ENCODE peak calls at places on chromosomes 12 and 14, in eight cellular contexts. One of them, this sample, is unnamed.

GRCh38 chr12:131711551-131712205 is 788 bp downstream of the SFSWAP start:
- DNase-seq in Peyer's patch: no peak
- DNase-seq in tibial nerve: no peak
- DNase-seq in GM13976: no peak
- DNase-seq in RWPE2: no peak
- DNase-seq in coronary artery: no peak
- DNase-seq in tibial artery: no peak
- DNase-seq in Caco-2: no peak
- DNase-seq in this sample: peak; percentile 17

GRCh38 chr14:104891121-104891551 is 26.1 kb downstream of the CEP170B start:
- DNase-seq in Peyer's patch: peak; percentile 43
- DNase-seq in tibial nerve: no peak
- DNase-seq in GM13976: no peak
- DNase-seq in RWPE2: no peak
- DNase-seq in coronary artery: no peak
- DNase-seq in tibial artery: peak; percentile 62
- DNase-seq in Caco-2: peak; percentile 30
- DNase-seq in this sample: no peak

GRCh38 chr12:6078378-6079083 is 45.9 kb downstream of the VWF start:
- DNase-seq in Peyer's patch: peak; percentile 8
- DNase-seq in tibial nerve: no peak
- DNase-seq in GM13976: peak; percentile 54
- DNase-seq in RWPE2: no peak
- DNase-seq in coronary artery: no peak
- DNase-seq in tibial artery: no peak
- DNase-seq in Caco-2: no peak
- DNase-seq in this sample: no peak

GRCh38 chr14:103736546-103737431 is 21.2 kb downstream of the ZFYVE21 start:
- DNase-seq in Peyer's patch: no peak
- DNase-seq in tibial nerve: peak; percentile 14
- DNase-seq in GM13976: no peak
- DNase-seq in RWPE2: peak; percentile 43
- DNase-seq in coronary artery: no peak
- DNase-seq in tibial artery: peak; percentile 84
- DNase-seq in Caco-2: no peak
- DNase-seq in this sample: no peak

GRCh38 chr12:125538800-125539199 is 473.6 kb downstream of the AACS start:
- DNase-seq in Peyer's patch: no peak
- DNase-seq in tibial nerve: no peak
- DNase-seq in GM13976: no peak
- DNase-seq in RWPE2: no peak
- DNase-seq in coronary artery: no peak
- DNase-seq in tibial artery: no peak
- DNase-seq in Caco-2: no peak
- DNase-seq in this sample: no peak

GRCh38 chr12:50620050-50620974 is 115.5 kb downstream of the DIP2B start:
- DNase-seq in Peyer's patch: no peak
- DNase-seq in tibial nerve: no peak
- DNase-seq in GM13976: no peak
- DNase-seq in RWPE2: peak; percentile 75
- DNase-seq in coronary artery: no peak
- DNase-seq in tibial artery: no peak
- DNase-seq in Caco-2: peak; percentile 54
- DNase-seq in this sample: no peak

GRCh38 chr12:111440152-111440551 is 34.4 kb downstream of the SH2B3 start:
- DNase-seq in Peyer's patch: no peak
- DNase-seq in tibial nerve: no peak
- DNase-seq in GM13976: no peak
- DNase-seq in RWPE2: no peak
- DNase-seq in coronary artery: peak; percentile 62
- DNase-seq in tibial artery: peak; percentile 59
- DNase-seq in Caco-2: no peak
- DNase-seq in this sample: no peak

GRCh38 chr14:52253503-52253902 is 14.0 kb upstream of the PTGDR start:
- DNase-seq in Peyer's patch: no peak
- DNase-seq in tibial nerve: no peak
- DNase-seq in GM13976: no peak
- DNase-seq in RWPE2: no peak
- DNase-seq in coronary artery: no peak
- DNase-seq in tibial artery: no peak
- DNase-seq in Caco-2: no peak
- DNase-seq in this sample: no peak

GRCh38 chr14:97791906-97792305 is 994.7 kb downstream of the VRK1 start:
- DNase-seq in Peyer's patch: no peak
- DNase-seq in tibial nerve: no peak
- DNase-seq in GM13976: no peak
- DNase-seq in RWPE2: no peak
- DNase-seq in coronary artery: no peak
- DNase-seq in tibial artery: no peak
- DNase-seq in Caco-2: no peak
- DNase-seq in this sample: no peak

GRCh38 chr12:81221681-81222080 is 143.8 kb downstream of the ACSS3 start:
- DNase-seq in Peyer's patch: no peak
- DNase-seq in tibial nerve: no peak
- DNase-seq in GM13976: no peak
- DNase-seq in RWPE2: no peak
- DNase-seq in coronary artery: no peak
- DNase-seq in tibial artery: no peak
- DNase-seq in Caco-2: no peak
- DNase-seq in this sample: no peak

GRCh38 chr12:127785936-127786335 is 481.0 kb upstream of the TMEM132C start:
- DNase-seq in Peyer's patch: no peak
- DNase-seq in tibial nerve: no peak
- DNase-seq in GM13976: no peak
- DNase-seq in RWPE2: no peak
- DNase-seq in coronary artery: no peak
- DNase-seq in tibial artery: no peak
- DNase-seq in Caco-2: no peak
- DNase-seq in this sample: no peak

GRCh38 chr14:55398679-55399078 is 13.0 kb downstream of the ATG14 start:
- DNase-seq in Peyer's patch: no peak
- DNase-seq in tibial nerve: no peak
- DNase-seq in GM13976: no peak
- DNase-seq in RWPE2: peak; percentile 70
- DNase-seq in coronary artery: no peak
- DNase-seq in tibial artery: peak; percentile 72
- DNase-seq in Caco-2: no peak
- DNase-seq in this sample: no peak

GRCh38 chr12:51592034-51592705 is 1.1 kb downstream of the SCN8A start:
- DNase-seq in Peyer's patch: no peak
- DNase-seq in tibial nerve: no peak
- DNase-seq in GM13976: no peak
- DNase-seq in RWPE2: no peak
- DNase-seq in coronary artery: no peak
- DNase-seq in tibial artery: no peak
- DNase-seq in Caco-2: no peak
- DNase-seq in this sample: no peak

GRCh38 chr12:65663097-65663496 is 161.2 kb upstream of the HMGA2 start:
- DNase-seq in Peyer's patch: no peak
- DNase-seq in tibial nerve: no peak
- DNase-seq in GM13976: no peak
- DNase-seq in RWPE2: no peak
- DNase-seq in coronary artery: no peak
- DNase-seq in tibial artery: no peak
- DNase-seq in Caco-2: no peak
- DNase-seq in this sample: no peak

GRCh38 chr14:21894003-21894897 is 220.6 kb upstream of the OR4E1 start:
- DNase-seq in Peyer's patch: no peak
- DNase-seq in tibial nerve: no peak
- DNase-seq in GM13976: peak; percentile 6
- DNase-seq in RWPE2: no peak
- DNase-seq in coronary artery: no peak
- DNase-seq in tibial artery: no peak
- DNase-seq in Caco-2: no peak
- DNase-seq in this sample: peak; percentile 36

GRCh38 chr12:104154286-104154685 is 16.3 kb upstream of the NFYB start:
- DNase-seq in Peyer's patch: no peak
- DNase-seq in tibial nerve: no peak
- DNase-seq in GM13976: no peak
- DNase-seq in RWPE2: no peak
- DNase-seq in coronary artery: no peak
- DNase-seq in tibial artery: no peak
- DNase-seq in Caco-2: no peak
- DNase-seq in this sample: no peak

GRCh38 chr12:51821423-51822260 is 26.9 kb downstream of the FIGNL2 start:
- DNase-seq in Peyer's patch: no peak
- DNase-seq in tibial nerve: no peak
- DNase-seq in GM13976: no peak
- DNase-seq in RWPE2: no peak
- DNase-seq in coronary artery: no peak
- DNase-seq in tibial artery: no peak
- DNase-seq in Caco-2: no peak
- DNase-seq in this sample: no peak

GRCh38 chr14:31936100-31936499 is 141.0 kb upstream of the ARHGAP5 start:
- DNase-seq in Peyer's patch: peak; percentile 54
- DNase-seq in tibial nerve: no peak
- DNase-seq in GM13976: no peak
- DNase-seq in RWPE2: no peak
- DNase-seq in coronary artery: no peak
- DNase-seq in tibial artery: no peak
- DNase-seq in Caco-2: peak; percentile 69
- DNase-seq in this sample: peak; percentile 49

GRCh38 chr12:94851396-94852025 is 152.0 kb downstream of the NDUFA12 start:
- DNase-seq in Peyer's patch: no peak
- DNase-seq in tibial nerve: no peak
- DNase-seq in GM13976: no peak
- DNase-seq in RWPE2: no peak
- DNase-seq in coronary artery: no peak
- DNase-seq in tibial artery: no peak
- DNase-seq in Caco-2: no peak
- DNase-seq in this sample: no peak

GRCh38 chr12:109910969-109911348 is 10.9 kb downstream of the TCHP start:
- DNase-seq in Peyer's patch: peak; percentile 58
- DNase-seq in tibial nerve: no peak
- DNase-seq in GM13976: no peak
- DNase-seq in RWPE2: no peak
- DNase-seq in coronary artery: no peak
- DNase-seq in tibial artery: no peak
- DNase-seq in Caco-2: peak; percentile 64
- DNase-seq in this sample: peak; percentile 36

GRCh38 chr14:56844603-56845002 is 34.3 kb upstream of the OTX2 start:
- DNase-seq in Peyer's patch: no peak
- DNase-seq in tibial nerve: no peak
- DNase-seq in GM13976: no peak
- DNase-seq in RWPE2: no peak
- DNase-seq in coronary artery: no peak
- DNase-seq in tibial artery: no peak
- DNase-seq in Caco-2: no peak
- DNase-seq in this sample: no peak

GRCh38 chr12:56389215-56389850 is 26.7 kb upstream of the APOF start:
- DNase-seq in Peyer's patch: no peak
- DNase-seq in tibial nerve: no peak
- DNase-seq in GM13976: no peak
- DNase-seq in RWPE2: no peak
- DNase-seq in coronary artery: no peak
- DNase-seq in tibial artery: peak; percentile 12
- DNase-seq in Caco-2: no peak
- DNase-seq in this sample: no peak
- TF ChIP-seq CTCF in Peyer's patch: no peak
- TF ChIP-seq CTCF in tibial nerve: no peak
- TF ChIP-seq CTCF in GM13976: no peak
- TF ChIP-seq CTCF in RWPE2: no peak
- TF ChIP-seq CTCF in coronary artery: no peak
- TF ChIP-seq CTCF in tibial artery: no peak
- TF ChIP-seq CTCF in Caco-2: no peak
- TF ChIP-seq CTCF in this sample: no peak

DNA sequence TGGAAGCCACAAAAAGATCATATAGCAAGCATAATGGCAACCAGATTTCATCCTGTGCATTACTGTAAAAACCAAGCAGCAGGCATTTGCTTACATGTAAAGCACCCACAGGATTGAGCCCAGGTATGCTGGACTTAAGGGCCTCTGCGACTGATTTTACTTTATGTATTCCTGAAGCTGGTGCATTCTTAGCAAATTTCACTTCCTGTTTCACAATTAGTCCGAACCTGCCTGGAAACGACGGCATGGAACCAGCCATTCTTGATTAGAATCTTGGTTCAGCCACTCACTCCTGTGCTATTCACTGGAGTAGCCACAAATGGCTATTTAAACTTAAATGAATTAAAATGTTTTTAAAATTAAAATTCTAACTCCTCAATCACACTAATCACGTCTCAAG is 239.2 kb downstream of the NUAK1 start:
- DNase-seq in Peyer's patch: no peak
- DNase-seq in tibial nerve: no peak
- DNase-seq in GM13976: no peak
- DNase-seq in RWPE2: no peak
- DNase-seq in coronary artery: no peak
- DNase-seq in tibial artery: no peak
- DNase-seq in Caco-2: no peak
- DNase-seq in this sample: no peak
- TF ChIP-seq CTCF in Peyer's patch: no peak
- TF ChIP-seq CTCF in tibial nerve: no peak
- TF ChIP-seq CTCF in GM13976: no peak
- TF ChIP-seq CTCF in RWPE2: no peak
- TF ChIP-seq CTCF in coronary artery: no peak
- TF ChIP-seq CTCF in tibial artery: no peak
- TF ChIP-seq CTCF in Caco-2: no peak
- TF ChIP-seq CTCF in this sample: no peak

DNA sequence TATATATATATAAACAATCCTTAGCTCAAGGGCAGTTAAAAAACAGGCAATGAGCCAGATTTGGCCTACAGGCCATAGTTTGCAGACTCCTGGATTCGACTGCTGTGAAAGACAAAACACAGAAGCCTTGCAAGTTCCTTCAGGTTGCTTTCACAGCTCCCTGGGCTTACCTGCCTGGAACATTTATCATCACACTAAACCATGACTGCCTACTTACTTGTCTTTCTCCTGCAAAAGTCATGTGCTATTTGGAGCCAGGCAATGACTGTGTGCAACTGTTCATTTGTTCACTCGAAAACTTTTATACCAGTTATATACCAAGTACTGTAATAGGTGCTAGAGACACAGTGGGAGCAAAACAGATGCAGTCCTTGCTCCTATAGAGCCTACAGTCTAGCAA is 2.2 kb upstream of the RPS6KA5 start:
- DNase-seq in Peyer's patch: no peak
- DNase-seq in tibial nerve: no peak
- DNase-seq in GM13976: no peak
- DNase-seq in RWPE2: no peak
- DNase-seq in coronary artery: no peak
- DNase-seq in tibial artery: no peak
- DNase-seq in Caco-2: no peak
- DNase-seq in this sample: no peak
- TF ChIP-seq CTCF in Peyer's patch: no peak
- TF ChIP-seq CTCF in tibial nerve: no peak
- TF ChIP-seq CTCF in GM13976: no peak
- TF ChIP-seq CTCF in RWPE2: no peak
- TF ChIP-seq CTCF in coronary artery: no peak
- TF ChIP-seq CTCF in tibial artery: no peak
- TF ChIP-seq CTCF in Caco-2: no peak
- TF ChIP-seq CTCF in this sample: no peak

DNA sequence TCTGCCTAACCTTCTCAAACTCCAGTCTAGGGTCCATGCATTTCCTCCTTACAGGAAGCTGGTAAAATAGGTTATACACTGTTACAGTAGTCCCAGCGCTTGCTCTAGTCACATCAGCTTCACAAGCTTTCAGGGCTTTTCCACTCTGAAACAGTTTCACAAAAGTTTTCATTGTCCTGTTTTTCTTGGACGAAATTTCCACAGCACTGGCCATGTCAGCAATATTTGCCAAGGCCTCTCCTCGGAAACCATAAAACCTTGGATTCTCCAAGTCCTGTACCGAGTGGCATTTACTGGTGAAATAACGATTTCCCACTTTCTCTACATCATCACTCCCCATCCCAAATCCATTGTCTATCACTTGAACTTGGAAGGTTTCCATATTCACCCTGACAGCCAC is 2.1 kb downstream of the MLH3 start:
- DNase-seq in Peyer's patch: no peak
- DNase-seq in tibial nerve: no peak
- DNase-seq in GM13976: no peak
- DNase-seq in RWPE2: no peak
- DNase-seq in coronary artery: no peak
- DNase-seq in tibial artery: no peak
- DNase-seq in Caco-2: no peak
- DNase-seq in this sample: no peak
- TF ChIP-seq CTCF in Peyer's patch: no peak
- TF ChIP-seq CTCF in tibial nerve: no peak
- TF ChIP-seq CTCF in GM13976: no peak
- TF ChIP-seq CTCF in RWPE2: no peak
- TF ChIP-seq CTCF in coronary artery: no peak
- TF ChIP-seq CTCF in tibial artery: no peak
- TF ChIP-seq CTCF in Caco-2: no peak
- TF ChIP-seq CTCF in this sample: no peak

This sample was measured in Calu3.